ENCODE peak calls at places on chromosomes 1 and 21, in four cellular contexts. One of them, this sample, is unnamed.

GRCh38 chr21:40841524-40842196 is 5.3 kb downstream of the DSCAM start:
- DNase-seq in fibroblast of mammary gland: no peak
- DNase-seq in Karpas-422: no peak
- DNase-seq in progenitor cell of endocrine pancreas: peak; percentile 69
- DNase-seq in this sample: no peak

GRCh38 chr1:163395767-163396166 is 74.0 kb downstream of the NUF2 start:
- DNase-seq in fibroblast of mammary gland: no peak
- DNase-seq in Karpas-422: no peak
- DNase-seq in progenitor cell of endocrine pancreas: no peak
- DNase-seq in this sample: no peak

GRCh38 chr1:25572708-25573590 is 29.5 kb downstream of the LDLRAP1 start:
- DNase-seq in fibroblast of mammary gland: peak; percentile 50
- DNase-seq in Karpas-422: peak; percentile 81
- DNase-seq in progenitor cell of endocrine pancreas: peak; percentile 37
- DNase-seq in this sample: peak; percentile 68

GRCh38 chr1:20137055-20137454 is 2.1 kb upstream of the PLA2G2F start:
- DNase-seq in fibroblast of mammary gland: no peak
- DNase-seq in Karpas-422: no peak
- DNase-seq in progenitor cell of endocrine pancreas: no peak
- DNase-seq in this sample: peak; percentile 33

GRCh38 chr21:46117586-46118304 is 19.8 kb downstream of the COL6A2 start:
- DNase-seq in fibroblast of mammary gland: peak; percentile 38
- DNase-seq in Karpas-422: no peak
- DNase-seq in progenitor cell of endocrine pancreas: peak; percentile 9
- DNase-seq in this sample: no peak

GRCh38 chr1:236009857-236010256 is 55.0 kb downstream of the NID1 start:
- DNase-seq in fibroblast of mammary gland: peak; percentile 99
- DNase-seq in Karpas-422: no peak
- DNase-seq in progenitor cell of endocrine pancreas: no peak
- DNase-seq in this sample: no peak

GRCh38 chr1:19957779-19958178 is 21.6 kb downstream of the PLA2G2A start:
- DNase-seq in fibroblast of mammary gland: no peak
- DNase-seq in Karpas-422: no peak
- DNase-seq in progenitor cell of endocrine pancreas: no peak
- DNase-seq in this sample: no peak

GRCh38 chr21:45995686-45996179 is 14.2 kb downstream of the COL6A1 start:
- DNase-seq in fibroblast of mammary gland: peak; percentile 59
- DNase-seq in Karpas-422: no peak
- DNase-seq in progenitor cell of endocrine pancreas: no peak
- DNase-seq in this sample: peak; percentile 49

GRCh38 chr1:230120289-230120948 is 53.4 kb downstream of the GALNT2 start:
- DNase-seq in fibroblast of mammary gland: no peak
- DNase-seq in Karpas-422: no peak
- DNase-seq in progenitor cell of endocrine pancreas: no peak
- DNase-seq in this sample: no peak

GRCh38 chr1:84330125-84330984 is 28.8 kb downstream of the SAMD13 start:
- DNase-seq in fibroblast of mammary gland: no peak
- DNase-seq in Karpas-422: no peak
- DNase-seq in progenitor cell of endocrine pancreas: no peak
- DNase-seq in this sample: no peak

GRCh38 chr1:23598424-23598823 is 39.1 kb upstream of the ID3 start:
- DNase-seq in fibroblast of mammary gland: no peak
- DNase-seq in Karpas-422: no peak
- DNase-seq in progenitor cell of endocrine pancreas: no peak
- DNase-seq in this sample: no peak

GRCh38 chr1:226686440-226687436 is 52.3 kb downstream of the ITPKB start:
- DNase-seq in fibroblast of mammary gland: no peak
- DNase-seq in Karpas-422: peak; percentile 97
- DNase-seq in progenitor cell of endocrine pancreas: no peak
- DNase-seq in this sample: no peak

GRCh38 chr1:46013566-46013965 is 118.9 kb downstream of the PIK3R3 start:
- DNase-seq in fibroblast of mammary gland: peak; percentile 10
- DNase-seq in Karpas-422: no peak
- DNase-seq in progenitor cell of endocrine pancreas: no peak
- DNase-seq in this sample: no peak

GRCh38 chr1:214581785-214582184 is 21.2 kb upstream of the CENPF start:
- DNase-seq in fibroblast of mammary gland: peak; percentile 94
- DNase-seq in Karpas-422: no peak
- DNase-seq in progenitor cell of endocrine pancreas: no peak
- DNase-seq in this sample: peak; percentile 53

GRCh38 chr1:221714227-221715116 is 27.4 kb downstream of the DUSP10 start:
- DNase-seq in fibroblast of mammary gland: no peak
- DNase-seq in Karpas-422: no peak
- DNase-seq in progenitor cell of endocrine pancreas: no peak
- DNase-seq in this sample: no peak

GRCh38 chr1:228317411-228317828 is 89.2 kb downstream of the TRIM11 start:
- DNase-seq in fibroblast of mammary gland: no peak
- DNase-seq in Karpas-422: no peak
- DNase-seq in progenitor cell of endocrine pancreas: no peak
- DNase-seq in this sample: no peak

GRCh38 chr1:230247921-230248778 is 178.0 kb downstream of the PGBD5 start:
- DNase-seq in fibroblast of mammary gland: no peak
- DNase-seq in Karpas-422: no peak
- DNase-seq in progenitor cell of endocrine pancreas: no peak
- DNase-seq in this sample: no peak

GRCh38 chr1:224898937-224899336 is 30.5 kb upstream of the DNAH14 start:
- DNase-seq in fibroblast of mammary gland: no peak
- DNase-seq in Karpas-422: no peak
- DNase-seq in progenitor cell of endocrine pancreas: no peak
- DNase-seq in this sample: no peak

GRCh38 chr21:42120056-42120903 is 49.2 kb downstream of the UMODL1 start:
- DNase-seq in fibroblast of mammary gland: no peak
- DNase-seq in Karpas-422: peak; percentile 91
- DNase-seq in progenitor cell of endocrine pancreas: no peak
- DNase-seq in this sample: no peak

GRCh38 chr21:31108969-31109368 is 70.7 kb upstream of the KRTAP19-8 start:
- DNase-seq in fibroblast of mammary gland: peak; percentile 31
- DNase-seq in Karpas-422: peak; percentile 61
- DNase-seq in progenitor cell of endocrine pancreas: no peak
- DNase-seq in this sample: no peak

GRCh38 chr21:46159841-46160562 is 4.6 kb upstream of the FTCD start:
- DNase-seq in fibroblast of mammary gland: no peak
- DNase-seq in Karpas-422: no peak
- DNase-seq in progenitor cell of endocrine pancreas: no peak
- DNase-seq in this sample: no peak

GRCh38 chr1:42334240-42335049 is 590 bp downstream of the FOXJ3 start:
- DNase-seq in fibroblast of mammary gland: peak; percentile 69
- DNase-seq in Karpas-422: peak; percentile 62
- DNase-seq in progenitor cell of endocrine pancreas: no peak
- DNase-seq in this sample: peak; percentile 56

GRCh38 chr21:33374080-33374873 is 28.9 kb upstream of the IFNGR2 start:
- DNase-seq in fibroblast of mammary gland: peak; percentile 73
- DNase-seq in Karpas-422: peak; percentile 94
- DNase-seq in progenitor cell of endocrine pancreas: no peak
- DNase-seq in this sample: no peak

GRCh38 chr1:150516050-150516591 is 569 bp downstream of the FALEC start:
- DNase-seq in fibroblast of mammary gland: peak; percentile 22
- DNase-seq in Karpas-422: peak; percentile 51
- DNase-seq in progenitor cell of endocrine pancreas: no peak
- DNase-seq in this sample: no peak

GRCh38 chr1:170967042-170967910 is 31.9 kb downstream of the MROH9 start:
- DNase-seq in fibroblast of mammary gland: peak; percentile 72
- DNase-seq in Karpas-422: peak; percentile 75
- DNase-seq in progenitor cell of endocrine pancreas: no peak
- DNase-seq in this sample: no peak

GRCh38 chr1:43053040-43053439 is 94.4 kb upstream of the SLC2A1 start:
- DNase-seq in fibroblast of mammary gland: no peak
- DNase-seq in Karpas-422: no peak
- DNase-seq in progenitor cell of endocrine pancreas: no peak
- DNase-seq in this sample: no peak

GRCh38 chr1:159881930-159882839 is 17.8 kb downstream of the CFAP45 start:
- DNase-seq in fibroblast of mammary gland: peak; percentile 99
- DNase-seq in Karpas-422: no peak
- DNase-seq in progenitor cell of endocrine pancreas: no peak
- DNase-seq in this sample: peak; percentile 99

GRCh38 chr1:54493608-54494007 is 54.4 kb upstream of the ACOT11 start:
- DNase-seq in fibroblast of mammary gland: peak; percentile 27
- DNase-seq in Karpas-422: peak; percentile 38
- DNase-seq in progenitor cell of endocrine pancreas: no peak
- DNase-seq in this sample: no peak

GRCh38 chr1:111563619-111564018 is 56.0 kb upstream of the RAP1A start:
- DNase-seq in fibroblast of mammary gland: peak; percentile 86
- DNase-seq in Karpas-422: no peak
- DNase-seq in progenitor cell of endocrine pancreas: no peak
- DNase-seq in this sample: no peak

GRCh38 chr1:15618685-15619525 is 1.6 kb downstream of the DDI2 start:
- DNase-seq in fibroblast of mammary gland: peak; percentile 86
- DNase-seq in Karpas-422: no peak
- DNase-seq in progenitor cell of endocrine pancreas: no peak
- DNase-seq in this sample: no peak

GRCh38 chr1:182446033-182446669 is 3.8 kb upstream of the RGSL1 start:
- DNase-seq in fibroblast of mammary gland: peak; percentile 62
- DNase-seq in Karpas-422: peak; percentile 86
- DNase-seq in progenitor cell of endocrine pancreas: no peak
- DNase-seq in this sample: no peak

GRCh38 chr1:34911465-34911864 is 18.0 kb downstream of the DLGAP3 start:
- DNase-seq in fibroblast of mammary gland: no peak
- DNase-seq in Karpas-422: no peak
- DNase-seq in progenitor cell of endocrine pancreas: no peak
- DNase-seq in this sample: no peak

GRCh38 chr1:221327954-221328353 is 413.9 kb downstream of the DUSP10 start:
- DNase-seq in fibroblast of mammary gland: no peak
- DNase-seq in Karpas-422: no peak
- DNase-seq in progenitor cell of endocrine pancreas: no peak
- DNase-seq in this sample: no peak